ENCODE peak calls at places on chromosomes 5 and 9, in six cellular contexts. G, O, Z, B, F and Y are unnamed samples.

GRCh38 chr9:87562530-87562929 is 64.9 kb downstream of the DAPK1 start:
- DNase-seq in G (no peak), O (no peak), Z (no peak), B (no peak), F (no peak), Y (no peak)

GRCh38 chr5:39980056-39980455 is 555.3 kb upstream of the DAB2 start:
- DNase-seq in G (no peak), O (no peak), Z (no peak), B (no peak), F (no peak), Y (no peak)

GRCh38 chr5:163509288-163510040 is 4.0 kb downstream of the MAT2B start:
- DNase-seq in G (peak; percentile 30), O (peak; percentile 36), Z (no peak), B (peak; percentile 55), F (no peak), Y (no peak)

GRCh38 chr5:6674886-6675285 is 38.3 kb upstream of the TENT4A start:
- DNase-seq in G (no peak), O (no peak), Z (no peak), B (no peak), F (no peak), Y (no peak)

GRCh38 chr5:96909003-96909402 is 26.9 kb upstream of the LNPEP start:
- DNase-seq in G (no peak), O (no peak), Z (no peak), B (no peak), F (no peak), Y (no peak)

GRCh38 chr5:125311743-125312142 is 565.3 kb upstream of the ZNF608 start:
- DNase-seq in G (peak; percentile 67), O (no peak), Z (no peak), B (peak; percentile 37), F (no peak), Y (no peak)

GRCh38 chr9:130343445-130343918 is 77.9 kb downstream of the HMCN2 start:
- DNase-seq in G (no peak), O (peak; percentile 82), Z (no peak), B (no peak), F (peak; percentile 54), Y (no peak)

GRCh38 chr5:59711316-59711715 is 182.2 kb downstream of the PDE4D start:
- DNase-seq in G (peak; percentile 46), O (no peak), Z (no peak), B (no peak), F (no peak), Y (no peak)

GRCh38 chr9:107487521-107488399 is 1.8 kb downstream of the KLF4 start:
- DNase-seq in G (no peak), O (peak; percentile 87), Z (no peak), B (peak; percentile 69), F (peak; percentile 23), Y (no peak)

GRCh38 chr9:101737705-101738565 is 512 bp downstream of the GRIN3A start:
- DNase-seq in G (no peak), O (peak; percentile 67), Z (no peak), B (peak; percentile 9), F (no peak), Y (no peak)

GRCh38 chr9:105026451-105026850 is 98.5 kb upstream of the ABCA1 start:
- DNase-seq in G (no peak), O (no peak), Z (no peak), B (no peak), F (no peak), Y (no peak)

GRCh38 chr5:55601209-55601618 is 66.5 kb upstream of the PLPP1 start:
- DNase-seq in G (peak; percentile 95), O (no peak), Z (no peak), B (peak; percentile 96), F (no peak), Y (no peak)